ENCODE peak calls at places on chromosomes 1 and 21, in eight cellular contexts. L is sigmoid colon, V is endothelial cell of umbilical vein, P is mammary epithelial cell, T is thoracic aorta, M is stomach, Y is right atrium auricular region, X is tibial artery. N is an unnamed sample.

GRCh38 chr21:28454978-28455600 is 537.6 kb downstream of the LTN1 start:
- DNase-seq in L (no peak), T (no peak), Y (no peak), P (no peak), M (no peak), V (no peak), X (no peak), N (no peak)

GRCh38 chr1:156422602-156423091 is 53.6 kb downstream of the RHBG start:
- DNase-seq in L (no peak), Y (no peak), V (no peak), M (peak; percentile 33), P (peak; percentile 48), X (no peak), T (no peak), N (no peak)

GRCh38 chr1:158969166-158969565 is 37.8 kb downstream of the PYHIN1 start:
- DNase-seq in L (no peak), Y (no peak), V (no peak), T (no peak), X (no peak), M (no peak), P (peak; percentile 72), N (no peak)

GRCh38 chr1:186214816-186215215 is 160.2 kb downstream of the TPR start:
- DNase-seq in V (no peak), X (no peak), L (no peak), P (no peak), M (no peak), T (no peak), Y (no peak), N (no peak)

GRCh38 chr1:2204384-2205190 is 10.0 kb upstream of the FAAP20 start:
- DNase-seq in M (peak; percentile 64), X (peak; percentile 95), P (no peak), Y (peak; percentile 93), V (peak; percentile 70), T (no peak), L (peak; percentile 94), N (peak; percentile 90)

GRCh38 chr1:31003613-31004230 is 61.8 kb downstream of the PUM1 start:
- DNase-seq in V (no peak), M (no peak), L (no peak), P (no peak), Y (no peak), T (no peak), X (no peak), N (no peak)

GRCh38 chr1:24481843-24482610 is 20.6 kb upstream of the RCAN3 start:
- DNase-seq in T (no peak), X (no peak), M (no peak), P (no peak), L (no peak), Y (no peak), V (no peak), N (no peak)

GRCh38 chr1:175152006-175152652 is 40.4 kb downstream of the KIAA0040 start:
- DNase-seq in M (peak; percentile 71), L (peak; percentile 77), X (no peak), T (no peak), P (no peak), Y (peak; percentile 81), V (peak; percentile 54), N (peak; percentile 51)

GRCh38 chr1:24070821-24071393 is 41.0 kb downstream of the MYOM3 start:
- DNase-seq in M (peak; percentile 81), L (peak; percentile 88), Y (peak; percentile 85), P (peak; percentile 75), V (peak; percentile 77), T (peak; percentile 45), X (peak; percentile 84), N (peak; percentile 79)

GRCh38 chr21:35855463-35855862 is 204.9 kb downstream of the SETD4 start:
- DNase-seq in Y (no peak), M (no peak), V (peak; percentile 74), T (no peak), P (no peak), X (no peak), L (no peak), N (no peak)

GRCh38 chr21:37367758-37368535 is 1.4 kb downstream of the DYRK1A start:
- DNase-seq in M (peak; percentile 44), L (peak; percentile 73), X (peak; percentile 77), T (no peak), V (peak; percentile 49), P (peak; percentile 31), Y (no peak), N (peak; percentile 35)

GRCh38 chr1:201456499-201457309 is 12.3 kb downstream of the PHLDA3 start:
- DNase-seq in L (peak; percentile 96), Y (peak; percentile 95), T (no peak), M (no peak), X (peak; percentile 86), P (peak; percentile 98), V (peak; percentile 47), N (peak; percentile 85)

GRCh38 chr1:85297855-85298629 is 21.6 kb upstream of the BCL10 start:
- DNase-seq in X (no peak), L (no peak), Y (no peak), V (peak; percentile 100), T (peak; percentile 43), M (peak; percentile 59), P (peak; percentile 96), N (no peak)

GRCh38 chr1:198778049-198778448 is 139.2 kb downstream of the PTPRC start:
- DNase-seq in Y (no peak), X (no peak), M (no peak), P (no peak), T (no peak), V (no peak), L (no peak), N (no peak)

GRCh38 chr1:229247871-229248270 is 23.0 kb upstream of the RAB4A start:
- DNase-seq in L (no peak), X (no peak), Y (no peak), M (no peak), V (no peak), P (no peak), T (no peak), N (no peak)

GRCh38 chr1:226602186-226603029 is 53.8 kb downstream of the STUM start:
- DNase-seq in V (no peak), M (no peak), T (no peak), L (peak; percentile 90), P (peak; percentile 89), X (peak; percentile 75), Y (no peak), N (peak; percentile 72)

GRCh38 chr1:69648486-69648885 is 80.8 kb downstream of the LRRC7 start:
- DNase-seq in T (no peak), P (peak; percentile 28), Y (no peak), L (no peak), M (no peak), V (peak; percentile 35), X (no peak), N (no peak)

GRCh38 chr1:47558601-47559593 is 121.1 kb downstream of the FOXD2 start:
- DNase-seq in T (no peak), L (no peak), X (no peak), P (no peak), V (peak; percentile 34), M (peak; percentile 87), Y (no peak), N (no peak)

GRCh38 chr1:203178083-203178482 is 2.5 kb upstream of the MYBPH start:
- DNase-seq in L (no peak), T (no peak), P (no peak), V (no peak), Y (no peak), M (no peak), X (peak; percentile 24), N (no peak)
- H3K27ac ChIP-seq in L (no peak overlapping the region), T (no peak overlapping the region), P (no peak overlapping the region), V (no peak overlapping the region), Y (no peak overlapping the region), M (no peak overlapping the region), X (no peak overlapping the region), N (no peak overlapping the region)

DNA sequence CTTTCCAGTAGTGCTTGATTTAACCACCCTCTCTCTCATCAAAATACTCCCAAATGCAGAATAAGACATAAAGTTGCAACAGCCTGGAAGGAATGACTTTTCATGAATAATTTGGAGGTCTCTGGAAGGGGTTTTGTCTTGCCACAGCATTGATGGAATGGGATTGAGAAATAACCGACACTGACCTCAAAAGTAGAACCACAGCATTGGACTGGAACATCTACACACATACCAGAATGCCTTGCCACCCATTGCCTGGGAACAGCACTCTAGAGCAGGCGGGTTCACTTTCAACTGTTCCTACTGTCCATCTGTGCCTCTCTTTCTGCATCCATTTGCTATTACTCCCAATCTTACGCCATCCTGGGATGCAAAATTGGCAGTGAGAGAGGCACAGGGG is 149.1 kb upstream of the USP24 start:
- DNase-seq in V (no peak), X (no peak), Y (no peak), L (no peak), T (no peak), M (no peak), P (no peak), N (no peak)
- H3K4me1 ChIP-seq in V (peaks cover 7% of the 10 kb centered on the region), X (no peaks in the 10 kb centered on the region), Y (no peaks in the 10 kb centered on the region), L (no peaks in the 10 kb centered on the region), T (no peaks in the 10 kb centered on the region), M (no peaks in the 10 kb centered on the region), P (no peaks in the 10 kb centered on the region), N (no peaks in the 10 kb centered on the region)

GRCh38 chr1:22709227-22709626 is 1.4 kb upstream of the EPHB2 start:
- DNase-seq in P (no peak), L (no peak), V (no peak), M (no peak), T (no peak), X (no peak), Y (no peak), N (no peak)
- TF ChIP-seq CTCF in P (no peak), L (no peak), V (peak; percentile 33), M (no peak), T (no peak), X (no peak), Y (no peak), N (no peak)

GRCh38 chr1:179141592-179142244 is 59.8 kb downstream of the TOR3A start:
- DNase-seq in V (peak; percentile 91), X (no peak), Y (no peak), P (peak; percentile 78), M (no peak), T (no peak), L (no peak), N (no peak)
- H3K27ac ChIP-seq in V (peak overlapping the region; percentile 95), X (peak overlapping the region; percentile 38), Y (peak overlapping the region; percentile 54), P (peak overlapping the region; percentile 100), M (peak overlapping the region; percentile 60), T (peak overlapping the region; percentile 75), L (peak overlapping the region; percentile 71), N (peak overlapping the region; percentile 70)

DNA sequence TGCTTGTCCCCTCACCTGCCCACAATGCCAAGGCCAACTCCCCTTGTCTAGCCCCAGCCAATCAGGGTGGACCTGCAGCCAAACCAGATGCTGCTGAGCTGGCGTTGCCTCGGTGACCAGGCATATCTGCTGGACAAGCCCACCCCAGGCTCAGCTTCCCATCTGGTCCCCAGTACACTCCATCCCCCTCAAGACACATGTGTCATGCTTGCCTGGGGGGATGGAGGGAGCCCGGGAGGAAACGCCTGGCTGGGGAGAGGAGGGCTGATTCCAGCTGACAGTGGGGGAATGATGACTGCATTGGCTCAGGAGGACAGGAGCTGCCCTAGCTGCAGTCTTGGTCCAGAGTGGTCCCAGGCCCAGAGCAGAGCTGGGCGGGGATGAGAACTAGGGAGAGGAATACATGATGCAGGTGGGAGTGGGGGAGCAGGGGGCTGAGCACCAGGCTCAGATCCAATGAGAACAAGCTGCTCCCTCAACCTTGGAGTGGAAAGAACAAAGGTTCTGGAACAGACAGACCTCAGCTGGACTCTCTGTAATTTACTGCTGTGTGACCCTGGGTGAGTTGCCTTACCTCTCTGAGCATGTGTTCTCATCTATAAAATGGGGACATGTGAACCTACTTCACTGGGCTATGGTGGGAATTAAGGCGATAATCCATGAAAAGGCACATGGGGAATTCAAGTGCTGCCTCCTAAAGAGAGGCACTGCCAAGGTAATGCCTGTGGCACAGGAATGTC is 23.1 kb upstream of the ECE1 start:
- DNase-seq in T (no peak), Y (no peak), X (peak; percentile 81), P (no peak), M (no peak), V (peak; percentile 56), L (peak; percentile 84), N (peak; percentile 81)
- H3K4me1 ChIP-seq in T (peaks cover 44% of the 10 kb centered on the region), Y (no peaks in the 10 kb centered on the region), X (peaks cover 92% of the 10 kb centered on the region), P (peaks cover 38% of the 10 kb centered on the region), M (peaks cover 57% of the 10 kb centered on the region), V (peaks cover 28% of the 10 kb centered on the region), L (peaks cover 99% of the 10 kb centered on the region), N (peaks cover 43% of the 10 kb centered on the region)

GRCh38 chr1:27606708-27607238 is 2.8 kb upstream of the AHDC1 start:
- DNase-seq in P (peak; percentile 23), T (no peak), Y (no peak), L (no peak), M (no peak), X (no peak), V (peak; percentile 9), N (no peak)
- TF ChIP-seq CTCF in P (no peak), T (no peak), Y (no peak), L (no peak), M (no peak), X (no peak), V (no peak), N (no peak)